ENCODE peak calls at places on chromosome 21, in six cellular contexts. H, E, I, G, V and N are unnamed samples.

GRCh38 chr21:34936874-34937563 is 112.1 kb downstream of the RUNX1 start:
- DNase-seq in H (no peak), G (no peak), E (no peak), I (no peak), V (no peak), N (no peak)

GRCh38 chr21:41643246-41643966 is 123.4 kb downstream of the RIPK4 start:
- DNase-seq in G (no peak), H (no peak), V (no peak), I (no peak), E (no peak), N (no peak)

GRCh38 chr21:41364308-41364707 is 2.5 kb downstream of the MX2 start:
- DNase-seq in V (no peak), G (no peak), H (no peak), I (no peak), E (no peak), N (no peak)

GRCh38 chr21:30164796-30165195 is 1.8 kb downstream of the CLDN17 start:
- DNase-seq in H (no peak), V (no peak), I (no peak), E (no peak), G (no peak), N (no peak)

GRCh38 chr21:43864806-43865470 is at the start of gene AGPAT3:
- DNase-seq in G (no peak), E (no peak), V (no peak), I (no peak), H (no peak), N (no peak)

GRCh38 chr21:38263493-38263892 is 6.7 kb downstream of the KCNJ15 start:
- DNase-seq in E (no peak), G (no peak), I (no peak), H (no peak), V (no peak), N (no peak)

GRCh38 chr21:43827015-43827611 is 37.7 kb downstream of the RRP1 start:
- DNase-seq in V (no peak), I (no peak), G (no peak), E (no peak), H (no peak), N (peak; percentile 78)

GRCh38 chr21:45109831-45110492 is 35.6 kb downstream of the ADARB1 start:
- DNase-seq in E (no peak), G (no peak), V (peak; percentile 33), H (no peak), I (no peak), N (no peak)

GRCh38 chr21:41957991-41958766 is 4.4 kb upstream of the C2CD2 start:
- DNase-seq in G (peak; percentile 58), V (no peak), H (no peak), I (peak; percentile 82), E (peak; percentile 91), N (peak; percentile 84)

GRCh38 chr21:42527489-42528158 is 14.0 kb downstream of the SLC37A1 start:
- DNase-seq in E (no peak), V (peak; percentile 54), G (peak; percentile 10), I (no peak), H (no peak), N (no peak)

GRCh38 chr21:41712730-41713129 is 54.1 kb downstream of the RIPK4 start:
- DNase-seq in H (no peak), G (no peak), E (no peak), V (no peak), I (no peak), N (no peak)

GRCh38 chr21:20971296-20971921 is 26.8 kb upstream of the NCAM2 start:
- DNase-seq in G (peak; percentile 38), E (peak; percentile 2), V (no peak), H (no peak), I (no peak), N (peak; percentile 68)

GRCh38 chr21:43196789-43197188 is 28.0 kb downstream of the CRYAA start:
- DNase-seq in H (no peak), I (no peak), E (no peak), V (no peak), G (peak; percentile 35), N (peak; percentile 9)

GRCh38 chr21:35920428-35920827 is 139.9 kb downstream of the SETD4 start:
- DNase-seq in I (no peak), V (no peak), E (no peak), G (no peak), H (no peak), N (no peak)

GRCh38 chr21:36860736-36861594 is 105.5 kb downstream of the HLCS start:
- DNase-seq in I (no peak), V (no peak), E (peak; percentile 29), G (no peak), H (no peak), N (no peak)

GRCh38 chr21:37984416-37984815 is 68.2 kb upstream of the KCNJ6 start:
- DNase-seq in I (no peak), G (no peak), H (no peak), E (no peak), V (no peak), N (no peak)

DNA sequence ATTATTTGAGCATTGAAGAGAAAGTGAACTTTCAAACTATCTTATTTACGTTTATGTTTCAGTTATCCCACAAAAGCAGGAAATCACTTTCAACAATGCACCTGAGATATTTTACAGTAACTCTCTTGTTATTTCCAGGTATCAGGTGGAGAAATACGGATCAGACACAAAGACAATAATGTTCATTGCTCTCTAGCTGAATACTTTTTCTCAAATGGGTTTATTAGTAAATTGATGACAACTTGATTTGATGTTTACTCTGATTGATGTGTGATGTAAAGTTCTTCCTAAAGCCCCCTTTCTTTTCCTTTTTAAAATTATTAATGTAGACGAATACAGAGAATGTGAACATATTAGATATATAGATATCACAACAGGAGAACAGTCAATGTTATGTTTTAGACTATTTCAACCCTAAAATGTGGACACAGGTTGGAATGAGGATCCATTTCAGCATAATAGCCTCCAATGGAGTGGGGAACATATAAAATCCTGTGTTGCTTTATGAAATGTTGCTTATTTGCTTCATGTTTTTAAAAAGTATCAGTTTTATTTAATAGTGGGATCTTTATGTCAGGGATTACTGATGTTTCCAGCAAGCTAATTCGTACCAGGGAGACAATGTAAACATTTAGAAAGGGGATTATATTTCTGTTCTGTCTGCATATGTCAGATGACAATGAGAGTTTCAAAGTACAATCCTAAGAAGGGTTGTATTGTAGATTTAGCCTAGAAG is 1522.3 kb upstream of the TPTE start:
- DNase-seq in G (no peak), E (no peak), H (peak; percentile 61), I (no peak), V (no peak), N (no peak)
- H3K9me3 ChIP-seq in G (peaks cover 49% of the 10 kb centered on the region), E (peaks cover 12% of the 10 kb centered on the region), H (no peaks in the 10 kb centered on the region), I (no peaks in the 10 kb centered on the region), V (no peaks in the 10 kb centered on the region), N (no peaks in the 10 kb centered on the region)

DNA sequence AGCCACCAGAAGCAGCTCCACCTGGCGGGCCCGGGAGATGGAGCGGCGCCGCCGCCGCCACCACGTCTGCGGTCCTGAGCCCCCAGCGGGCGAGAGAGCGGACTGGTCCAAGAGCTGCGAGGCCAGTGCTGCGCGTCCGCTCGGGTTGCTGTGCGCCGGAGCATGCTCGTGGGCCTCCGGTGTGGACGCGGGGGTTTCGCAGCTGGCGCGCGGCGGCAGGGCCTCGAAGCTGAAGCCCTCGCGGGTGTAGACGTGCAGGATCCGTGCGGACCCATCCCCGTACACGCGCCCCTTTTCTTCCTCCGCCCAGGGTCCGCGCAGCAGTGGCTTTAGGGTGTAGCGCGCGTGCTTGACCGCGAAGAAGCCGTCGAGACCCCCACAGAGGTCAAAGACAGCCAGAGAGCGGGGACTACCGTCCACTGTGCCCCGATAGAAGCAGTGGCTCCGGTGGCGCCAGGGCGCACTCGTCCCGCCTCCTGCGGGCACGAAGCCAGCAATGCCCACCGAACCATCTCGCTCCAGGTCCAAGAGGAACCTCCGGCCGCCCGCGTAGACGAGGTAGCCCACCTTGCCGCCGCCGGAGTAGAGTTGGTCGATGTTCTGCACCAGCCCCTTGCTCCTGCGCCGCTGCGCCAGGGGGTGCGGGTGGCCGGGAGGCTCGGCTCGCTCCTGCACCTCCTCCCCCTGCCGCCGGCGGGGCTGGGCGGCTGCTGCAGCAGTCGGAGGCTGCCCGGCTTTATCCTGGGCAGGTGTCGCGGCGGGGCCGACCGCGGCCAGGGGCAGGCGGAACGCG is 1.1 kb downstream of the ADAMTS5 start:
- DNase-seq in E (no peak), G (no peak), I (no peak), V (no peak), H (no peak), N (peak; percentile 18)
- TF ChIP-seq CTCF in E (peak; percentile 27), G (no peak), I (peak; percentile 47), V (no peak), H (no peak), N (peak; percentile 0)

GRCh38 chr21:7947422-7947821 is 2574.0 kb upstream of the TPTE start:
- DNase-seq in H (no peak), G (no peak), E (no peak), V (no peak), I (no peak), N (no peak)

GRCh38 chr21:7957713-7958064 is 2563.7 kb upstream of the TPTE start:
- DNase-seq in G (no peak), E (no peak), V (no peak), I (no peak), H (no peak), N (no peak)

GRCh38 chr21:7951854-7952519 is 2569.4 kb upstream of the TPTE start:
- DNase-seq in H (no peak), V (no peak), E (no peak), G (no peak), I (no peak), N (no peak)

GRCh38 chr21:7952648-7953047 is 2568.7 kb upstream of the TPTE start:
- DNase-seq in I (no peak), H (no peak), E (no peak), G (no peak), V (no peak), N (no peak)

DNA sequence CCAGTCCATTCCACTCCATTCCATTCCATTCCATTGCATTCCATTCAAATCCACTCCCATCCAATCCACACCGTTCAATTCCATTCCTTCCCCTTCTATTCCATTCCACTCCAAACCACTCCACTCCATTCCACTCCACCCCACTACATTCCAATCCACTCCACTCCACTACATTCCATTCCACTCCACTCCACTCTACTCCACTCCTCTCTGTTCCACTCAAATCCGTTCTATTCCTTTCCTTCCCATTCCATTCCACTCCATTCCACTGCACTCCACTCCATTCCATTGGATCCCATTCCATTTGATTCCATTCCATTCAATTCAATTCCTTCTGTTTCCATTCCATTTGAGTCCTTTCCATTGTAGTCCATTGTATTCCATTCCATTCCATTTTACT is 2568.3 kb upstream of the TPTE start:
- DNase-seq in V (no peak), I (no peak), H (no peak), G (no peak), E (no peak), N (no peak)
- H3K9me3 ChIP-seq in V (peaks cover 65% of the 10 kb centered on the region), I (peaks cover 91% of the 10 kb centered on the region), H (no peaks in the 10 kb centered on the region), G (peaks cover 100% of the 10 kb centered on the region), E (peaks cover 97% of the 10 kb centered on the region), N (no peaks in the 10 kb centered on the region)

DNA sequence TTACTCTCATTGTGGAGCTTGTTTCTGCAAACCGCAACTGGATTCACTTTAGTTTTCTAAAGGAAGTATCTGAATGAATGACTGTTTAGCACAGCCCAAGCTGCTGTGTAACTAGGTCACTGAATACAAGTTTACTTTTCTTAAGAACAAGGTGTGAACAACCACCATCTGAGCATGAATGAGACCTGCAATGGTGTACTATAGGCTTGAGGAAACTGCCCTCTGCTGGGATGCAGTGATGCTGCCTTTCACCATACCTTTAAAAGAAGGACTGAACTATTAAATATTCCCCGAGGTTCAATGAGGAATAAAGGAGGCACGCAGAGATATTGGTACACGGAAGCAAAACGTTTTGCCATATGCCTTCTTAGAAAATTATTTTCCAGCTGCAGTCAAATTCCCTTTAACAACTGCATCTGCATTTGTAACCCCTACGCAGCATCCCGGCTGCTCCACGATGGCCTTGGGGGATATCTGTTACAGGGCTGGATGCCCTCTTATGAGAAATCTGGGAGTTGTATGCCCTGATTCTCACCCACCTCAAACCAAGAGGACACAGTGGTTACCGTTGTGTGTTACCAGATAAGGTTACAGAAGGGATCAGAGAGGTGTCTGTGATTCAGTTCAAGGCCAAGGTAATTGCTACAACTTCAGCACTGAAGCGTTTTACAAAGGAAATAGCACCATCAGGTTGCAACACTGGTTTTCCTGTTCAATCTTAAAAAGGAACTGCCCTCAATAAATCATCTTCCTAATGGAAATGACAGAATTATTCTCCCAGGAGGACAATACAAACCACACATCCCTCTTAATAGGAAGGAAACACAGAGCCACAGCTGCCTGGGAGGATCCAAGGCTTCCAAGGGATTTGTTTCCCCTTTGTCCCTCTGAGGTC is 470.5 kb downstream of the LTN1 start:
- DNase-seq in V (no peak), H (no peak), E (peak; percentile 21), I (no peak), G (no peak), N (no peak)
- TF ChIP-seq CTCF in V (no peak), H (peak; percentile 35), E (peak; percentile 77), I (peak; percentile 48), G (no peak), N (no peak)